ENCODE peak calls at places on chromosomes 7 and 10, in six cellular contexts. L is ovary, M is tibial artery, V is neural progenitor cell, D is heart left ventricle, U is mucosa of descending colon. X is an unnamed sample. For H3K4me1, the result is how much of the 10 kb centered on the place peaks cover.

GRCh38 chr7:120838281-120838682 is 19.7 kb downstream of the TSPAN12 start:
- DNase-seq in L (no peak), M (no peak), V (no peak), D (no peak), U (no peak), X (no peak)

GRCh38 chr7:114691605-114692004 is 230.3 kb upstream of the MDFIC start:
- DNase-seq in L (no peak), M (no peak), V (no peak), D (no peak), U (no peak), X (no peak)

GRCh38 chr7:70502117-70502516 is 629.8 kb upstream of the GALNT17 start:
- DNase-seq in L (no peak), M (no peak), V (no peak), D (no peak), U (no peak), X (no peak)

GRCh38 chr10:78805176-78805575 is 263.6 kb upstream of the ZMIZ1 start:
- DNase-seq in L (peak), M (peak), V (no peak), D (peak), U (peak), X (peak)

GRCh38 chr10:93947055-93947454 is 46.7 kb upstream of the PLCE1 start:
- DNase-seq in L (peak), M (no peak), V (peak), D (peak), U (no peak), X (no peak)

GRCh38 chr7:134926396-134926795 is 59.9 kb upstream of the AGBL3 start:
- DNase-seq in L (no peak), M (no peak), V (no peak), D (no peak), U (no peak), X (no peak)

GRCh38 chr10:11337516-11337915 is 273.9 kb downstream of the USP6NL start:
- DNase-seq in L (no peak), M (no peak), V (peak), D (no peak), U (no peak), X (no peak)

GRCh38 chr7:4739528-4739992 is 35.9 kb upstream of the AP5Z1 start:
- DNase-seq in L (no peak), M (no peak), V (peak), D (no peak), U (no peak), X (peak)

GRCh38 chr7:144508702-144509101 is 105.2 kb upstream of the NOBOX start:
- DNase-seq in L (no peak), M (no peak), V (no peak), D (no peak), U (no peak), X (no peak)

GRCh38 chr7:33905389-33906032 is at the start of gene BMPER:
- DNase-seq in L (peak), M (no peak), V (peak), D (no peak), U (peak), X (no peak)

GRCh38 chr10:28892818-28893547 is 215.7 kb downstream of the BAMBI start:
- DNase-seq in L (no peak), M (no peak), V (no peak), D (no peak), U (no peak), X (no peak)

GRCh38 chr10:6574777-6575176 is 5.3 kb downstream of the PRKCQ start:
- DNase-seq in L (no peak), M (no peak), V (no peak), D (no peak), U (no peak), X (no peak)

GRCh38 chr10:133388973-133389818 is 4.8 kb upstream of the MTG1 start:
- DNase-seq in L (peak), M (no peak), V (no peak), D (peak), U (peak), X (no peak)

GRCh38 chr10:130282492-130283233 is 146.5 kb downstream of the GLRX3 start:
- DNase-seq in L (no peak), M (no peak), V (no peak), D (no peak), U (no peak), X (no peak)

GRCh38 chr7:80924090-80924489 is 5.2 kb upstream of the SEMA3C start:
- DNase-seq in L (no peak), M (no peak), V (no peak), D (no peak), U (no peak), X (no peak)

GRCh38 chr7:130272456-130273080 is 5.9 kb downstream of the CPA2 start:
- DNase-seq in L (no peak), M (no peak), V (peak), D (no peak), U (no peak), X (no peak)

GRCh38 chr10:13371879-13372470 is 23.9 kb upstream of the SEPHS1 start:
- DNase-seq in L (peak), M (peak), V (peak), D (peak), U (no peak), X (peak)

GRCh38 chr10:70805619-70806215 is 10.0 kb upstream of the SGPL1 start:
- DNase-seq in L (no peak), M (no peak), V (no peak), D (no peak), U (no peak), X (no peak)
- H3K4me1 ChIP-seq in L (under half), M (under half), V (under half), D (under half), U (under half), X (under half)

DNA sequence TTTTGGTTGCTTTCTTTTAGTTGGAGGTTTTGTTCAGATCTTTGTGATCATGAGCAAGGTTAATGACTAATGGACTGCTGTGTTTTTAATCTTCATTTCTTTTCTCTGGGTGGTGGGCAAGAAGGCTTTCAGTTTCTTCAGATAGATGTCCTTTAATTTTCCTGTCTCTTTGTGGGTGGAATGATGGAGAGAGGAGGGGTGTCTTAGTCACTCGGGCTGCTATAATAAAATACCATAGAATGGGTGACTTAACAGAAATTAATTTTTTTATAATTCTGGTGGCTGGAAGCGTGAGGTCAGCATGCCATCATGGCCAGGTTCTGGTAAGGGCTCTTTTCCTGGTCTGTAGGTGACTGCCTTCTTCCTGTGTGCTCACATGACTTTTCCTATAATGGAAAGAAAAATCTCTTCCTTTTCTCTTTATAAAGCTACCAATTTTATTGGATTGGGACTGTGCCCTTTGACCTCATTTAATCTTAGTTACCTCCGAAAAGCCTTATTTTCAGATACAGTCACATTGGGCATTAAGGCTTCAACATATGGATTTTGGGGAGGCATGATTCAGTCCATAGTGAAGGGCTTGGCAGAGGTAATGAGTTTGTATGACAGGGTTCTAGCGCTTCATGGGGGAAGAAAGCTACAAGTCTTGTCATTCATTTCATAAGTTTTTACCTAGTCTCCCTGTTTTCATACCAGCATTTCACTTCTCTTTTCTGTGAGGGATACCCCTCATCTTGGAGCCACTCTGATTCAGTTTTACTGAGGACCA is 6.4 kb downstream of the RSBN1L start:
- DNase-seq in L (no peak), M (no peak), V (no peak), D (no peak), U (no peak), X (no peak)
- H3K4me1 ChIP-seq in L (under half), M (under half), V (under half), D (under half), U (under half), X (under half)

DNA sequence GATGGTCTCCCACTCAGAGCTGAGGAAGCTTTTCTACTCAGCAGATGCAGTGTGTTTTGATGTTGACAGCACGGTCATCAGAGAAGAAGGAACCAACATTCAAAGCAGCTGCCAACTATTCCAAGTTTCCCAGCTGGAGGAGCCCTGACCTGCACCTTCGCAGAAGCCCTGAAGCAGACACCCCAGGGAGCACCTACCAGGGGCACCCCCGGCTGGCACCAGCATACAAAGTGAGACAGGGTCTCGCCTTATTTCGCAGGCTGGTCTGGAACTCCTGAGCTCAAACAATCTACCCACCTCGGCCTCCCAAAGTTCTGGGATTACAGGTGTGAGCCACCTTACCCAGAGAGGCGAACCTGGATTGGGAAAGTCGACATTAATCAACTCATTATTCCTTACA is 68.6 kb downstream of the KMT2C start:
- DNase-seq in L (no peak), M (no peak), V (no peak), D (no peak), U (no peak), X (no peak)
- H3K4me1 ChIP-seq in L (under half), M (under half), V (under half), D (half or more), U (under half), X (under half)

DNA sequence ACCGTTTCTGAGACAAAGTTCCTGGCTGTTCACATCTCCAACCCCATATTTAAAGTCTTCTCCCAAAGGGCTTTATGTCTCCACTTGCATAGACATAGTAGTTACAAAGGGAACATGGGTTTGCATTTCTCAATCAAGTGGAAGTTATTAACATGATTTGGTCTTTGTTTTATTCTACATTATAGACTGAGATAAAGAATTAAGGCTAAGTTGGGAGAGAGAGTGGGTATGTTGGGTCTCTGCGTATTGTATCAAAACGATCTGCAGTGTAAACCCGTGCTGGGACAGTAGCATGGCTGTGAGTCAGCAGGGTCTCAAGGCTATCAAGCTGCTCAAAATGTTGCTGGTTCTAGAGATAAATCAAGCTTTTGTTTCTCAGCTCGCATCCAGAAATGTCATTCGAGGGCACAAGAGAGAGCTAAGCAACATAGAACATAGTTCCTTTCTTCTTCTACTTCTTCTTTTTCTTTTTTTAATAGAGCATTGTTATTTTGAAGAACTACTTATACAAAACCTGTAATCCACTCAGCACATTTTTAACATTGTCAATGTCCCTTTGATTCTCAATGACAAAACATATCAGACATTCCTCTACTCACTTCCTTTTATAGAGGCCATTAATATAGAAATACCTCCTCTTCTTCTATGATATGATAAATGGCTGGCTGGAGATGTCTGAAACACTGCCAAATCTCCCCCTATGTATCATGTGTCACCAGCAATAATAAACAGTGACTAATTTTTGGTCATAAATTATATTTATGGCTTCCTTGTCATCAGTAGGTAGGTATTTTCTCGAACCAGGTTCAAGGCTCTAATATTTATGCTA is 34.5 kb upstream of the RHOBTB1 start:
- DNase-seq in L (no peak), M (no peak), V (no peak), D (no peak), U (no peak), X (peak)
- H3K4me1 ChIP-seq in L (under half), M (under half), V (under half), D (under half), U (under half), X (under half)

DNA sequence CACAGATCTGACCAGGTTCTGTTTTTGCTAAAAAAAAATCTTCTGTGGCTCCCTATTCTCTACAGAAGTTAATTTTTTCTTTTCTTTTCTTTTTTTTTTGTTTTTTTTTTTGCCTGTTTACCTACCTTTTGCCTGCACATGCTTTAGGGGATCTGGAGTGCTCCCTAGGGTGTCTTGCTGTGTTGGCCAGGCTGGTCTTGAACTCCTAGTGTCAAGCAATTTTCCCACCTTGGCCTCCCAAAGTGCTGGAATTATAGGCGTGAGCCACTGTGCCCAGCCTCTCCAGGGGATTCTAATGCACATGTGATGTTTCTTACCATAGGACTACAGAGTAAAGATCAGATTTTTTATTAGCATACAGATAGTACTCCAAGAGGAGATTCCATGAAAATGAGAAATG is 10.6 kb downstream of the CCSER2 start:
- DNase-seq in L (no peak), M (no peak), V (no peak), D (no peak), U (no peak), X (no peak)
- H3K4me1 ChIP-seq in L (under half), M (under half), V (under half), D (half or more), U (under half), X (under half)

GRCh38 chr7:22231806-22232205 is 125.1 kb downstream of the RAPGEF5 start:
- DNase-seq in L (no peak), M (no peak), V (no peak), D (no peak), U (no peak), X (no peak)

GRCh38 chr7:22235134-22235533 is 121.8 kb downstream of the RAPGEF5 start:
- DNase-seq in L (no peak), M (no peak), V (no peak), D (no peak), U (no peak), X (no peak)

GRCh38 chr7:22231141-22231540 is 125.8 kb downstream of the RAPGEF5 start:
- DNase-seq in L (no peak), M (no peak), V (no peak), D (no peak), U (no peak), X (no peak)

GRCh38 chr7:22230238-22230637 is 126.7 kb downstream of the RAPGEF5 start:
- DNase-seq in L (no peak), M (no peak), V (no peak), D (no peak), U (no peak), X (no peak)

GRCh38 chr7:22234247-22234646 is 122.7 kb downstream of the RAPGEF5 start:
- DNase-seq in L (no peak), M (no peak), V (no peak), D (no peak), U (no peak), X (no peak)
- H3K4me1 ChIP-seq in L (under half), M (under half), V (under half), D (under half), U (under half), X (under half)

DNA sequence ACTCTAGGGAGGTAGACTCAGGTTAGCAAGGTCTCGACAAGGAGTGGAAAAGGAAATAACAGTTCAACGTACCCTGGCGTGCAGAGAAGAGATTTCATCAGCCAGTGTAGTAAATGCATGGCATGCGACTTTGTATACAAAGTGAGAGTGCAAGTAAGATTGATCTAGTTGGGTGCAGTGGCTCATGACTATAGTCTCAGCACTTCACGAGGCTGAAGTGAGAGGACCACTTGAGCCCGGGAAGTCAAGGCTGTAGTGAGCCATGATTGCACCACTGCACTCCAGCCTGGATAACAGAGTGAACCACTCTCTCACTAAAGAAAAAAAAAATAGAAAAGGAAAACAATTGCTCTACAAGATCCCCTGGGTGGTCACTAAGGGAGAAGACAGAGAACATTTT is 528.6 kb downstream of the SORCS1 start:
- DNase-seq in L (no peak), M (no peak), V (no peak), D (no peak), U (no peak), X (no peak)
- H3K4me1 ChIP-seq in L (under half), M (under half), V (under half), D (under half), U (under half), X (under half)